ENCODE peak calls at places on chromosome 4, in seven cellular contexts. Q is GM23248, X is K562, E is neural progenitor cell, R is PC-3, F is H1, S is GM12878. P is an unnamed sample.

GRCh38 chr4:123361195-123361861 is 35.3 kb upstream of the SPRY1 start:
- DNase-seq in Q (peak), X (no peak), E (no peak), R (peak), F (no peak), S (no peak), P (peak)

GRCh38 chr4:86935499-86935832 is 655 bp downstream of the AFF1 start:
- DNase-seq in Q (no peak), X (no peak), E (no peak), R (no peak), F (no peak), S (no peak), P (no peak)

GRCh38 chr4:128332086-128332485 is 44.5 kb upstream of the PGRMC2 start:
- DNase-seq in Q (peak), X (no peak), E (no peak), R (no peak), F (no peak), S (no peak), P (no peak)

GRCh38 chr4:100086766-100087431 is 103.4 kb downstream of the DDIT4L start:
- DNase-seq in Q (peak), X (no peak), E (no peak), R (peak), F (no peak), S (no peak), P (no peak)

GRCh38 chr4:185573651-185574199 is 38.4 kb upstream of the PDLIM3 start:
- DNase-seq in Q (peak), X (no peak), E (peak), R (peak), F (no peak), S (no peak), P (peak)

GRCh38 chr4:169968999-169969398 is 57.2 kb downstream of the MFAP3L start:
- DNase-seq in Q (peak), X (no peak), E (no peak), R (no peak), F (no peak), S (no peak), P (peak)

GRCh38 chr4:87081826-87082225 is 138.6 kb downstream of the KLHL8 start:
- DNase-seq in Q (peak), X (no peak), E (no peak), R (no peak), F (no peak), S (no peak), P (no peak)

GRCh38 chr4:87843936-87844335 is 11.2 kb downstream of the MEPE start:
- DNase-seq in Q (peak), X (no peak), E (no peak), R (peak), F (no peak), S (no peak), P (peak)

GRCh38 chr4:94690851-94691254 is 66.9 kb upstream of the BMPR1B start:
- DNase-seq in Q (peak), X (no peak), E (no peak), R (peak), F (no peak), S (no peak), P (no peak)

GRCh38 chr4:833731-834367 is 7.9 kb upstream of the CPLX1 start:
- DNase-seq in Q (no peak), X (no peak), E (no peak), R (no peak), F (no peak), S (no peak), P (no peak)

GRCh38 chr4:148795156-148795864 is 353.1 kb upstream of the NR3C2 start:
- DNase-seq in Q (no peak), X (no peak), E (peak), R (peak), F (peak), S (no peak), P (peak)

GRCh38 chr4:67581913-67582312 is 23.4 kb downstream of the STAP1 start:
- DNase-seq in Q (no peak), X (no peak), E (no peak), R (no peak), F (no peak), S (no peak), P (no peak)

GRCh38 chr4:165716472-165716871 is 156.6 kb upstream of the TLL1 start:
- DNase-seq in Q (no peak), X (no peak), E (no peak), R (no peak), F (no peak), S (no peak), P (no peak)

GRCh38 chr4:187940299-187940698 is 55.3 kb upstream of the ZFP42 start:
- DNase-seq in Q (no peak), X (no peak), E (no peak), R (no peak), F (no peak), S (no peak), P (no peak)

GRCh38 chr4:145812902-145813301 is 125.7 kb downstream of the ZNF827 start:
- DNase-seq in Q (no peak), X (no peak), E (no peak), R (peak), F (no peak), S (no peak), P (no peak)

GRCh38 chr4:121738780-121739547 is 26.0 kb downstream of the SMIM43 start:
- DNase-seq in Q (no peak), X (no peak), E (no peak), R (no peak), F (no peak), S (no peak), P (no peak)

GRCh38 chr4:73055241-73055897 is 14.1 kb downstream of the COX18 start:
- DNase-seq in Q (no peak), X (no peak), E (no peak), R (no peak), F (no peak), S (no peak), P (no peak)

GRCh38 chr4:185127021-185127925 is 15.8 kb upstream of the SLC25A4 start:
- DNase-seq in Q (peak), X (no peak), E (peak), R (no peak), F (no peak), S (no peak), P (peak)

GRCh38 chr4:171449082-171449481 is 364.1 kb upstream of the GALNTL6 start:
- DNase-seq in Q (no peak), X (no peak), E (no peak), R (no peak), F (no peak), S (no peak), P (no peak)

GRCh38 chr4:14908635-14909034 is 93.6 kb upstream of the CPEB2 start:
- DNase-seq in Q (no peak), X (no peak), E (no peak), R (peak), F (no peak), S (no peak), P (no peak)

GRCh38 chr4:38676986-38677385 is 13.0 kb downstream of the KLF3 start:
- DNase-seq in Q (no peak), X (no peak), E (no peak), R (no peak), F (no peak), S (no peak), P (no peak)

GRCh38 chr4:10336471-10336870 is 120.8 kb downstream of the ZNF518B start:
- DNase-seq in Q (peak), X (no peak), E (no peak), R (no peak), F (no peak), S (no peak), P (no peak)

GRCh38 chr4:159608434-159608833 is 505.6 kb downstream of the RAPGEF2 start:
- DNase-seq in Q (no peak), X (no peak), E (peak), R (peak), F (no peak), S (no peak), P (no peak)

GRCh38 chr4:3879681-3880594 is 113.8 kb downstream of the ADRA2C start:
- DNase-seq in Q (peak), X (no peak), E (no peak), R (no peak), F (no peak), S (no peak), P (peak)

GRCh38 chr4:26819478-26819877 is 41.2 kb upstream of the STIM2 start:
- DNase-seq in Q (no peak), X (no peak), E (no peak), R (no peak), F (no peak), S (no peak), P (no peak)

GRCh38 chr4:27463816-27464215 is 603.2 kb downstream of the STIM2 start:
- DNase-seq in Q (peak), X (no peak), E (no peak), R (peak), F (no peak), S (no peak), P (no peak)

GRCh38 chr4:96241819-96242218 is 401.9 kb downstream of the PDHA2 start:
- DNase-seq in Q (no peak), X (no peak), E (no peak), R (no peak), F (no peak), S (no peak), P (no peak)

GRCh38 chr4:168908093-168908492 is 102.0 kb downstream of the CBR4 start:
- DNase-seq in Q (peak), X (no peak), E (no peak), R (peak), F (no peak), S (no peak), P (no peak)

GRCh38 chr4:88335092-88335665 is 43.5 kb upstream of the HERC6 start:
- DNase-seq in Q (peak), X (no peak), E (peak), R (peak), F (no peak), S (no peak), P (peak)

GRCh38 chr4:85591361-85592098 is 116.6 kb downstream of the ARHGAP24 start:
- DNase-seq in Q (peak), X (no peak), E (no peak), R (peak), F (no peak), S (no peak), P (no peak)

GRCh38 chr4:56026596-56026995 is 77.9 kb downstream of the CEP135 start:
- DNase-seq in Q (peak), X (no peak), E (no peak), R (peak), F (no peak), S (no peak), P (no peak)

GRCh38 chr4:153120235-153120634 is 84.0 kb upstream of the TRIM2 start:
- DNase-seq in Q (no peak), X (no peak), E (no peak), R (no peak), F (no peak), S (no peak), P (no peak)

GRCh38 chr4:90840828-90841227 is 713.6 kb downstream of the CCSER1 start:
- DNase-seq in Q (no peak), X (no peak), E (no peak), R (no peak), F (no peak), S (no peak), P (no peak)

GRCh38 chr4:90841676-90842075 is 714.5 kb downstream of the CCSER1 start:
- DNase-seq in Q (no peak), X (no peak), E (no peak), R (peak), F (no peak), S (no peak), P (no peak)

GRCh38 chr4:90837241-90837640 is 710.0 kb downstream of the CCSER1 start:
- DNase-seq in Q (no peak), X (no peak), E (no peak), R (no peak), F (no peak), S (no peak), P (no peak)

GRCh38 chr4:90845777-90846176 is 718.6 kb downstream of the CCSER1 start:
- DNase-seq in Q (no peak), X (no peak), E (no peak), R (peak), F (no peak), S (no peak), P (no peak)

GRCh38 chr4:90842960-90843359 is 715.8 kb downstream of the CCSER1 start:
- DNase-seq in Q (no peak), X (no peak), E (no peak), R (peak), F (no peak), S (peak), P (peak)
- TF ChIP-seq EZH2 in Q (no peak), X (no peak), E (no peak), R (no peak), F (no peak), S (no peak), P (no peak)

GRCh38 chr4:41644915-41645295 is 103.6 kb downstream of the PHOX2B start:
- DNase-seq in Q (no peak), X (no peak), E (peak), R (no peak), F (no peak), S (no peak), P (no peak)
- TF ChIP-seq EZH2 in Q (no peak), X (no peak), E (no peak), R (no peak), F (no peak), S (no peak), P (no peak)

DNA sequence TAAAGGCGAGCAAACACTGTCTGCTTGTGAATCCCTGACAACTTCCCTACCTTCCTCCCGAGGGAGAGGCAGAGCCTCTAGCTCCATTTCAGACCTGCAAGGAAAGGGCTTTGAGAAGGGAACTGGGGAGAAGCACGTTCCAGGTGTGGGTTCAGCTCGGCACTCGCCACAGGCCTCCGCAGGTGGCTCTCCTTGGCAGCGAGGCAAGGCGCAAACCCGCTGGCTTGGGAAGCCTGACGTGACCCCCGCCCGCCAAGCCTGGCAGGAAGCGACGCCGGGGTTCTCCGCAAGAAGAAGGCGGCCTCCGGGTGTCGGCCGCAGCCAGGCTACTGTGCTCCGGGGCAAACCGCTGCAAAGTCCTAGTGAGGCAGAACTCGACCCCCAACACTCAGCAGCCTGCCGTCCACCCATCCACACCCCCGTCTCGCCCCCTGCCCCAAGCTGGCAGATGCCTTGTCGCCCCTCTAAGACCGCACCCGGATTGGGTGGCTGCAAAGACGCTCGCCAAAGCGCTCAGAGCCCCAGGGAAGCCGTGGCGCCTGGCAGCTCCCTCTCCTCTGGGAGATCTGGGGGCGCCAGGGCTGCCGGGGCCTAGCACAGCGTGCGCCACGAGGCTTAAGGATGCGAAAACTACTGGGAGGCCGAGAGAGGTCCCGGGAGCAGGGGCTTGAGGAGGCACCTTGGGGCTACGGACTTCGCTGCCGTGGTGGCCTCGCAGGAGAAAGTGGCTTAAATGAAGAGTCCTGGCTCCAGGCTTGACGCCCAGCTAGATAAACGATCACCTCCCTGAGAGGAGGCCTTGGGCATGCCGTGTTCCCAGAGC is 21.8 kb downstream of the NKX3-2 start:
- DNase-seq in Q (no peak), X (peak), E (no peak), R (no peak), F (no peak), S (no peak), P (no peak)
- TF ChIP-seq EZH2 in Q (peak), X (no peak), E (peak), R (no peak), F (peak), S (peak), P (peak)

GRCh38 chr4:92305148-92305877 is 1.5 kb downstream of the GRID2 start:
- DNase-seq in Q (peak), X (no peak), E (peak), R (peak), F (peak), S (no peak), P (peak)
- TF ChIP-seq EZH2 in Q (no peak), X (no peak), E (no peak), R (no peak), F (no peak), S (no peak), P (no peak)

DNA sequence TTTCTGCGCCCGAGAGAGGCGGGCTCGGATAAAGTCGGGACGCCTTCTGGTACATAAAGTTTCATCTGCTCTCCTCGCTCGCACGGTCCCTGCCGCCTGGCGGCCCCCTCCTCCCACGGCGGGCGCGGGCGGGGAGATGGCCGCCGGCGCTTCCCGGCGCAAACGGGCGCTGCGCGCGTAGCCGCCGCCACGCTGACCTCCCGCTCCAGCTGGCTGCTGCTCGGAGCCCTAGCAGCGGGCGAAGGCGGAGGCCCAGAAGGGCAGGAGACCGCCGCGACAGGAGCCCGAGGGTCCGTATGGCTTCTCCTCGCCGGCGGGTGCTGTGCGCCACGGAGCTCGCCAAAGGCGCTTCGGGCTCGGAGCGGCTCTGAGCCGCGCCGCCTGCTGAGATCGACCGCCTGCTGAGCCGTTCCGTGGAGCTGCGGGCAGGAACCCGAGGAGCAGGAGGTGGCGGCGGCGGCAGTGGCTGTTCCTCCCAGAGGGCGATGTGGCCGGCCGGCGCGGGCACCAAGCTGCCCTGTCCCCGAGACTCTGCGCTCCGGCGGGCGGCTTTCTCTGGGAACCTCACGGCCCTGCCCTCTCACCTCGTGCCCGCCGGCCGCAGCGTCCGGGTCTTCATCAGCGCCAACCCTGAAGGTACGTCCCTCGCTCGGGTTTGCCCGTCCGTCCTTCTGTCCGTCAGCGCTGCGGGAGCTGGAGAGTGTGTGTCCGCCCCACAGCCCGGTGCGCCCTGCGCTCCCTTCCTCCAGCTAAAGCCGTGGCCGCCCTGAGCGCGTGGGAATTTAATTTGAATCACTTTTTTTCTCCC is at the start of gene NWD2:
- DNase-seq in Q (peak), X (no peak), E (peak), R (no peak), F (no peak), S (no peak), P (peak)
- TF ChIP-seq EZH2 in Q (no peak), X (no peak), E (peak), R (no peak), F (peak), S (no peak), P (peak)